ENCODE peak calls at places on chromosomes 3 and 15, in six cellular contexts. T, Q, F, R, X and A are unnamed samples.

GRCh38 chr3:11653298-11654055 is 9.8 kb upstream of the VGLL4 start:
- DNase-seq in F (no peak), T (no peak), R (no peak), Q (no peak), X (no peak), A (no peak)

GRCh38 chr15:50148362-50148963 is 29.4 kb upstream of the ATP8B4 start:
- DNase-seq in Q (no peak), F (no peak), R (peak; percentile 68), X (no peak), T (no peak), A (no peak)

GRCh38 chr3:120172070-120172469 is 77.8 kb upstream of the GSK3B start:
- DNase-seq in F (peak; percentile 9), Q (no peak), T (no peak), R (peak; percentile 43), X (no peak), A (no peak)

GRCh38 chr15:25735550-25736384 is 127.4 kb downstream of the ATP10A start:
- DNase-seq in R (no peak), T (no peak), F (no peak), X (no peak), Q (no peak), A (no peak)

GRCh38 chr3:107857854-107858253 is 233.0 kb downstream of the CD47 start:
- DNase-seq in X (no peak), F (no peak), T (no peak), R (no peak), Q (no peak), A (no peak)

GRCh38 chr3:39142067-39142466 is 11.3 kb downstream of the CSRNP1 start:
- DNase-seq in F (no peak), T (no peak), X (no peak), Q (no peak), R (peak; percentile 26), A (no peak)

GRCh38 chr15:85440451-85440850 is 60.0 kb downstream of the AKAP13 start:
- DNase-seq in Q (no peak), T (no peak), R (no peak), F (no peak), X (no peak), A (no peak)

GRCh38 chr3:194974468-194975135 is 288.9 kb downstream of the FAM43A start:
- DNase-seq in X (no peak), T (no peak), F (no peak), R (no peak), Q (no peak), A (no peak)

GRCh38 chr15:42094512-42094963 is at the start of gene PLA2G4D:
- DNase-seq in R (no peak), X (no peak), Q (no peak), F (no peak), T (no peak), A (no peak)

GRCh38 chr15:62777657-62778056 is 264.9 kb upstream of the TPM1 start:
- DNase-seq in X (no peak), Q (no peak), R (peak; percentile 83), T (no peak), F (no peak), A (no peak)

GRCh38 chr3:168040624-168041208 is 55.0 kb downstream of the GOLIM4 start:
- DNase-seq in R (peak; percentile 47), F (no peak), X (no peak), Q (no peak), T (no peak), A (no peak)